ENCODE peak calls at places on chromosomes 16 and 17, in nine cellular contexts. X is body of pancreas, Z is keratinocyte, H is breast epithelium, D is colonic mucosa, L is mammary epithelial cell, W is GM23248, C is left ventricle myocardium inferior, J is heart left ventricle. Y is an unnamed sample.
A peak's percentile ranks its signal among the peaks of the same experiment; 100 is the strongest.

GRCh38 chr16:89330177-89330856 is 112.8 kb downstream of the ZNF778 start:
- DNase-seq in X (peak; percentile 84), Z (peak; percentile 61), H (no peak), D (no peak), L (peak; percentile 79), W (peak; percentile 39), C (peak; percentile 43), J (no peak), Y (no peak)

GRCh38 chr16:77794586-77794985 is 6.2 kb downstream of the VAT1L start:
- DNase-seq in X (no peak), Z (no peak), H (no peak), D (no peak), L (peak; percentile 52), W (peak; percentile 89), C (no peak), J (no peak), Y (no peak)

GRCh38 chr16:58196898-58197313 is 1.0 kb downstream of the CSNK2A2 start:
- DNase-seq in X (no peak), Z (no peak), H (no peak), D (no peak), L (peak; percentile 11), W (peak; percentile 62), C (no peak), J (no peak), Y (peak; percentile 37)

GRCh38 chr16:65538945-65539344 is 417.1 kb upstream of the CDH11 start:
- DNase-seq in X (no peak), Z (no peak), H (no peak), D (no peak), L (no peak), W (peak; percentile 84), C (no peak), J (no peak), Y (no peak)

GRCh38 chr17:39746145-39746461 is 8.4 kb downstream of the GRB7 start:
- DNase-seq in X (no peak), Z (no peak), H (no peak), D (no peak), L (no peak), W (no peak), C (no peak), J (no peak), Y (no peak)

GRCh38 chr17:55286681-55287589 is 22.2 kb downstream of the HLF start:
- DNase-seq in X (peak; percentile 84), Z (no peak), H (no peak), D (no peak), L (peak; percentile 35), W (peak; percentile 30), C (no peak), J (no peak), Y (peak; percentile 89)

GRCh38 chr17:4959261-4959965 is 8.2 kb downstream of the SPAG7 start:
- DNase-seq in X (no peak), Z (no peak), H (no peak), D (no peak), L (no peak), W (no peak), C (no peak), J (peak; percentile 42), Y (no peak)

GRCh38 chr17:46964315-46965265 is 14.5 kb downstream of the RPRML start:
- DNase-seq in X (no peak), Z (no peak), H (no peak), D (no peak), L (no peak), W (peak; percentile 30), C (no peak), J (no peak), Y (peak; percentile 38)

GRCh38 chr16:88885693-88886253 is 19.3 kb upstream of the PABPN1L start:
- DNase-seq in X (no peak), Z (no peak), H (no peak), D (no peak), L (no peak), W (no peak), C (no peak), J (no peak), Y (no peak)

GRCh38 chr16:24051125-24051524 is 205.0 kb upstream of the CACNG3 start:
- DNase-seq in X (no peak), Z (no peak), H (no peak), D (no peak), L (no peak), W (no peak), C (no peak), J (no peak), Y (no peak)

GRCh38 chr16:23207485-23207884 is 24.9 kb downstream of the SCNN1G start:
- DNase-seq in X (no peak), Z (no peak), H (no peak), D (no peak), L (no peak), W (no peak), C (no peak), J (no peak), Y (no peak)

GRCh38 chr16:4944333-4945281 is 7.7 kb upstream of the PPL start:
- DNase-seq in X (peak; percentile 97), Z (peak; percentile 92), H (peak; percentile 96), D (peak; percentile 87), L (peak; percentile 95), W (peak; percentile 97), C (peak; percentile 82), J (peak; percentile 94), Y (peak; percentile 99)

GRCh38 chr17:14302421-14303099 is 1.7 kb downstream of the HS3ST3B1 start:
- DNase-seq in X (peak; percentile 84), Z (no peak), H (peak; percentile 79), D (peak; percentile 81), L (peak; percentile 81), W (peak; percentile 96), C (peak; percentile 84), J (peak; percentile 95), Y (peak; percentile 76)

GRCh38 chr17:14304222-14304844 is 3.5 kb downstream of the HS3ST3B1 start:
- DNase-seq in X (no peak), Z (no peak), H (no peak), D (no peak), L (no peak), W (no peak), C (no peak), J (no peak), Y (no peak)

GRCh38 chr17:14304876-14305636 is 4.2 kb downstream of the HS3ST3B1 start:
- DNase-seq in X (no peak), Z (no peak), H (no peak), D (no peak), L (no peak), W (peak; percentile 32), C (no peak), J (no peak), Y (no peak)

GRCh38 chr17:14301761-14302401 is 1.0 kb downstream of the HS3ST3B1 start:
- DNase-seq in X (peak; percentile 26), Z (no peak), H (no peak), D (peak; percentile 44), L (peak; percentile 58), W (peak; percentile 74), C (peak; percentile 33), J (peak; percentile 72), Y (no peak)

GRCh38 chr17:14303343-14304221 is 2.7 kb downstream of the HS3ST3B1 start:
- DNase-seq in X (no peak), Z (no peak), H (no peak), D (no peak), L (no peak), W (peak; percentile 49), C (no peak), J (no peak), Y (no peak)
- H3K4me3 ChIP-seq in X (no peak overlapping the region), Z (peak overlapping the region; percentile 91), H (peak overlapping the region; percentile 78), D (peak overlapping the region; percentile 52), L (peak overlapping the region; percentile 58), W (peak overlapping the region; percentile 91), C (peak overlapping the region; percentile 76), J (peak overlapping the region; percentile 56), Y (peak overlapping the region; percentile 9)

GRCh38 chr17:21299981-21300600 is 15.6 kb downstream of the MAP2K3 start:
- DNase-seq in X (no peak), Z (no peak), H (no peak), D (no peak), L (no peak), W (no peak), C (no peak), J (peak; percentile 28), Y (no peak)

GRCh38 chr17:21300601-21301571 is 16.4 kb downstream of the MAP2K3 start:
- DNase-seq in X (no peak), Z (no peak), H (no peak), D (no peak), L (no peak), W (no peak), C (no peak), J (peak; percentile 62), Y (no peak)

GRCh38 chr17:21303441-21304065 is 19.0 kb downstream of the MAP2K3 start:
- DNase-seq in X (peak; percentile 12), Z (no peak), H (peak; percentile 20), D (no peak), L (no peak), W (no peak), C (peak; percentile 10), J (peak; percentile 44), Y (no peak)

GRCh38 chr17:21302711-21303425 is 18.4 kb downstream of the MAP2K3 start:
- DNase-seq in X (peak; percentile 11), Z (no peak), H (no peak), D (no peak), L (no peak), W (no peak), C (no peak), J (peak; percentile 68), Y (no peak)

GRCh38 chr17:21301593-21302550 is 17.4 kb downstream of the MAP2K3 start:
- DNase-seq in X (no peak), Z (no peak), H (no peak), D (no peak), L (no peak), W (no peak), C (no peak), J (peak; percentile 57), Y (no peak)
- H3K9me3 ChIP-seq in X (no peaks in the 10 kb centered on the region), Z (peaks cover 2% of the 10 kb centered on the region), H (no peaks in the 10 kb centered on the region), D (no peaks in the 10 kb centered on the region), L (no peaks in the 10 kb centered on the region), W (no peaks in the 10 kb centered on the region), C (no peaks in the 10 kb centered on the region), J (no peaks in the 10 kb centered on the region), Y (no peaks in the 10 kb centered on the region)

DNA sequence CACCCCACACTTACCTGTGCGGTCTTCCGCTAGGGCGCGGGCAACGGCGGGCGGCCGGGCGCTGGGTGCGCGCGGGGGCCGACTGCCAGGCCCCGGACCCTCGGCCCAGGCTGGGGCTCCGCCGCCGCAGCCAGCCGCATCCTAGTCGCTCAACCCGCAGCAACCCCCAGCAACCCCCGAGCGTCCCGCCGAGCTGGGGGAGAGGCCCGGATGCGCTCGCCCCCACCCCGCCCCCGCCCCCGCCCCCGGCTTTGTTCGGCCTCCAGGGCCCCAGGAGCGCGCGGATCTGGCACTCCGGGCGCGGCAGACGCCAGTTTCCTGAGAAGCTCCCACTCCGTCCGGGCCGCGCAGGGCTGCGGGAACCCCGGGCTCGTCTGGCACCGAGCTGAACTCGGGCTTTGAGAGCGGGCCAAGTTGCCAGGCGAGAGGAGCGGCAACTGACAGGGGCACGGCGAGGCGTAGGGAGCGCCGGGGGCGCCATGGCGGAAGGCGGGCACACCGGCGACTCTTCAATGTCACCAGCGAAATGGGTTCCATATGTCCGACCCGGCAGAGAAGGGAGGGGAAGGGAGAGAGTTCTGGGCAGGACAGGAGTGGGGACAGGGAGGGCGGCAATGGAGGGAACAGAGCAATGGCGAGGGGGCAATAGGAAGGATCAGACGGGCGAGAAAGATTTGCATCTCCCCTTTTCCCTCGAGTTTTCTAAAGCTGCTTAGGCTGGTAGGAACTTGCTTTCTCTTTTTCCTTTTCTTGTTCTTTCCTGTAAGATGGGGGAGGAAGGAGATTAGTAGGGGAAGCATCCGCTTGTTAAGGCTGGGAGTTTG is 13.7 kb downstream of the HOXB4 start:
- DNase-seq in X (no peak), Z (no peak), H (no peak), D (no peak), L (peak; percentile 24), W (peak; percentile 73), C (no peak), J (peak; percentile 68), Y (peak; percentile 72)
- H3K4me3 ChIP-seq in X (no peak overlapping the region), Z (peak overlapping the region; percentile 45), H (peak overlapping the region; percentile 55), D (peak overlapping the region; percentile 14), L (peak overlapping the region; percentile 26), W (peak overlapping the region; percentile 82), C (peak overlapping the region; percentile 61), J (peak overlapping the region; percentile 14), Y (peak overlapping the region; percentile 49)

GRCh38 chr17:53217311-53217710 is 605.4 kb upstream of the KIF2B start:
- DNase-seq in X (no peak), Z (no peak), H (no peak), D (no peak), L (no peak), W (no peak), C (no peak), J (no peak), Y (no peak)
- H3K9me3 ChIP-seq in X (no peaks in the 10 kb centered on the region), Z (no peaks in the 10 kb centered on the region), H (no peaks in the 10 kb centered on the region), D (no peaks in the 10 kb centered on the region), L (no peaks in the 10 kb centered on the region), W (no peaks in the 10 kb centered on the region), C (peaks cover 23% of the 10 kb centered on the region), J (peaks cover 22% of the 10 kb centered on the region), Y (no peaks in the 10 kb centered on the region)

Y was measured in MG63.